ENCODE peak calls at places on chromosome 14, in ten cellular contexts. A is left lung, O is GM06990, Z is Panc1, E is ascending aorta, J is brain microvascular endothelial cell, P is cardiac muscle cell, Y is upper lobe of right lung, Q is fibroblast of lung, N is suprapubic skin. G is an unnamed sample. For H3K36me3, the result is how much of the 10 kb centered on the place peaks cover.

GRCh38 chr14:30297856-30298255 is 261.1 kb upstream of the G2E3 start:
- DNase-seq in O (no peak), N (no peak), Y (no peak), E (no peak), A (no peak), J (no peak), Z (no peak), Q (no peak), P (no peak), G (no peak)

GRCh38 chr14:31829256-31829923 is 247.7 kb upstream of the ARHGAP5 start:
- DNase-seq in Z (no peak), Q (peak), N (no peak), J (peak), O (no peak), Y (no peak), E (no peak), A (no peak), P (peak), G (no peak)

GRCh38 chr14:77623201-77623600 is 6.8 kb upstream of the SPTLC2 start:
- DNase-seq in Y (no peak), O (no peak), P (no peak), Q (no peak), A (no peak), Z (no peak), J (no peak), N (no peak), E (no peak), G (no peak)

GRCh38 chr14:102659797-102660196 is 67.3 kb downstream of the RCOR1 start:
- DNase-seq in O (no peak), J (peak), Z (no peak), A (no peak), P (peak), Y (no peak), N (no peak), E (no peak), Q (peak), G (peak)

GRCh38 chr14:77110286-77110685 is 12.2 kb downstream of the CIPC start:
- DNase-seq in P (no peak), O (no peak), N (no peak), A (no peak), Y (no peak), E (no peak), Z (no peak), J (no peak), Q (no peak), G (no peak)

GRCh38 chr14:52906141-52906601 is 44.7 kb downstream of the FERMT2 start:
- DNase-seq in Q (peak), A (no peak), Y (no peak), E (no peak), P (peak), J (peak), Z (peak), O (no peak), N (no peak), G (peak)

GRCh38 chr14:97771340-97772045 is 974.3 kb downstream of the VRK1 start:
- DNase-seq in O (no peak), E (no peak), Q (peak), Y (no peak), A (no peak), N (no peak), P (no peak), Z (no peak), J (no peak), G (no peak)

GRCh38 chr14:31968107-31968810 is 108.8 kb upstream of the ARHGAP5 start:
- DNase-seq in A (no peak), E (no peak), J (no peak), Y (no peak), Z (no peak), P (peak), N (no peak), O (no peak), Q (peak), G (no peak)

GRCh38 chr14:98952595-98953325 is 319.2 kb downstream of the BCL11B start:
- DNase-seq in Q (peak), A (no peak), E (no peak), J (peak), Z (peak), N (no peak), P (peak), O (no peak), Y (no peak), G (peak)

GRCh38 chr14:83894519-83894918 is 1635.4 kb upstream of the FLRT2 start:
- DNase-seq in Y (no peak), P (no peak), O (no peak), A (no peak), J (no peak), E (no peak), Z (no peak), N (no peak), Q (no peak), G (no peak)

GRCh38 chr14:48035836-48036235 is 360.4 kb upstream of the MDGA2 start:
- DNase-seq in P (no peak), N (no peak), Z (no peak), E (no peak), Q (no peak), J (no peak), A (peak), O (no peak), Y (peak), G (no peak)

GRCh38 chr14:105945891-105946290 is 419.5 kb downstream of the TMEM121 start:
- DNase-seq in J (no peak), N (peak), O (no peak), Q (no peak), E (no peak), Y (no peak), P (no peak), A (no peak), Z (no peak), G (no peak)

GRCh38 chr14:55847766-55848165 is 267.8 kb downstream of the KTN1 start:
- DNase-seq in O (no peak), A (no peak), N (no peak), P (peak), Z (no peak), Q (peak), Y (no peak), J (peak), E (no peak), G (no peak)

GRCh38 chr14:66311935-66312334 is 174.2 kb upstream of the CCDC196 start:
- DNase-seq in P (no peak), A (no peak), Z (no peak), E (no peak), Y (no peak), O (no peak), Q (no peak), J (no peak), N (no peak), G (no peak)

GRCh38 chr14:48429512-48429911 is 754.1 kb upstream of the MDGA2 start:
- DNase-seq in A (no peak), N (no peak), Y (no peak), O (no peak), Q (no peak), E (no peak), J (no peak), Z (no peak), P (no peak), G (no peak)

GRCh38 chr14:94665544-94665943 is 53.4 kb downstream of the SERPINA3 start:
- DNase-seq in E (no peak), Y (no peak), Q (no peak), Z (no peak), P (no peak), A (no peak), J (no peak), O (no peak), N (no peak), G (no peak)

GRCh38 chr14:94659953-94660946 is 48.1 kb downstream of the SERPINA3 start:
- DNase-seq in E (no peak), P (no peak), N (no peak), J (no peak), Z (no peak), Q (no peak), O (no peak), Y (no peak), A (no peak), G (no peak)

GRCh38 chr14:94663965-94664704 is 51.9 kb downstream of the SERPINA3 start:
- DNase-seq in N (no peak), P (peak), E (no peak), Q (no peak), Y (no peak), Z (no peak), J (no peak), O (no peak), A (no peak), G (no peak)

GRCh38 chr14:94670692-94671285 is 58.6 kb downstream of the SERPINA3 start:
- DNase-seq in N (no peak), E (no peak), Z (no peak), P (no peak), Y (no peak), Q (no peak), A (no peak), J (no peak), O (no peak), G (no peak)

DNA sequence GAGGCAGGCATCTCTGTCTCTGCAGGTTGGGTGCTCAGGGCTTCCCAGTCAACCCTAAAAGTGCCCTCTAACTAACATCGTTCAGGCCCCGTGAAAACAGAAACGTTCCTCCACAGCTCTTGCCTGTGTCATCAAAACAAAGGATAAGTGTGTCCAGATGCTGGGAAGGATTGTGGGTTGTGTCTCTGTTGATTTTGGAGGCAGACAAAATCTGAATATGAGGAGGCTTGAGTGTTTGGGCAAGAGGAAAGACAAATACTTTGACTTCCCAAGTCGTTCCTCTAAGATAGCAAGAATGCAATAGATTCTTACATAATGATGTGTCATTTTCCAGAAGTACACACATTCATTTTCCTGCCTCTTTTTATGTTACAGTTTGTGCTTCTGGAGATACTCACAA is 52.9 kb downstream of the SERPINA3 start:
- DNase-seq in Z (no peak), P (peak), J (peak), Y (no peak), A (no peak), Q (peak), E (no peak), N (no peak), O (no peak), G (no peak)
- H3K4me3 ChIP-seq in Z (no peak), P (no peak), J (no peak), Y (no peak), A (no peak), Q (no peak), E (no peak), N (no peak), O (no peak), G (no peak)

GRCh38 chr14:68232643-68233055 is 413.1 kb downstream of the RAD51B start:
- DNase-seq in N (peak), E (no peak), P (peak), J (peak), Y (no peak), Z (peak), O (peak), Q (peak), A (no peak), G (peak)

GRCh38 chr14:68230941-68231717 is 411.6 kb downstream of the RAD51B start:
- DNase-seq in P (peak), A (no peak), E (no peak), J (no peak), O (no peak), Z (no peak), N (no peak), Q (peak), Y (no peak), G (no peak)

GRCh38 chr14:68233385-68233784 is 413.8 kb downstream of the RAD51B start:
- DNase-seq in E (no peak), N (no peak), Z (no peak), Q (peak), Y (no peak), P (no peak), A (no peak), J (no peak), O (no peak), G (no peak)

GRCh38 chr14:68234101-68234905 is 414.7 kb downstream of the RAD51B start:
- DNase-seq in Q (no peak), Y (no peak), P (no peak), N (no peak), J (no peak), O (no peak), A (no peak), E (no peak), Z (no peak), G (no peak)

GRCh38 chr14:68231832-68232642 is 412.5 kb downstream of the RAD51B start:
- DNase-seq in Q (peak), N (no peak), J (no peak), Z (no peak), E (no peak), P (peak), A (no peak), O (no peak), Y (no peak), G (no peak)
- TF ChIP-seq CTCF in Q (no peak), N (no peak), J (no peak), Z (no peak), E (no peak), P (no peak), A (no peak), O (no peak), Y (no peak), G (no peak)

GRCh38 chr14:100364403-100364802 is 41.3 kb downstream of the SLC25A47 start:
- DNase-seq in O (no peak), N (no peak), Q (no peak), E (no peak), Z (no peak), Y (no peak), P (no peak), J (no peak), A (no peak), G (no peak)
- H3K36me3 ChIP-seq in O (under half), N (half or more), Q (under half), E (half or more), Z (under half), Y (half or more), P (under half), J (half or more), A (under half), G (under half)

GRCh38 chr14:61750708-61751474 is 11.3 kb upstream of the SNAPC1 start:
- DNase-seq in P (peak), Q (peak), A (peak), N (peak), Y (peak), E (peak), O (peak), Z (no peak), J (no peak), G (peak)

GRCh38 chr14:61749264-61749663 is 13.0 kb upstream of the SNAPC1 start:
- DNase-seq in Q (no peak), Y (no peak), E (no peak), J (no peak), P (peak), Z (no peak), O (no peak), N (no peak), A (no peak), G (no peak)

GRCh38 chr14:61751475-61751989 is 10.7 kb upstream of the SNAPC1 start:
- DNase-seq in A (no peak), Y (no peak), N (no peak), E (no peak), Q (no peak), P (peak), Z (no peak), J (no peak), O (no peak), G (no peak)

GRCh38 chr14:61747342-61747741 is 14.9 kb upstream of the SNAPC1 start:
- DNase-seq in N (no peak), O (no peak), J (no peak), A (no peak), Z (no peak), E (no peak), P (no peak), Q (no peak), Y (no peak), G (no peak)

DNA sequence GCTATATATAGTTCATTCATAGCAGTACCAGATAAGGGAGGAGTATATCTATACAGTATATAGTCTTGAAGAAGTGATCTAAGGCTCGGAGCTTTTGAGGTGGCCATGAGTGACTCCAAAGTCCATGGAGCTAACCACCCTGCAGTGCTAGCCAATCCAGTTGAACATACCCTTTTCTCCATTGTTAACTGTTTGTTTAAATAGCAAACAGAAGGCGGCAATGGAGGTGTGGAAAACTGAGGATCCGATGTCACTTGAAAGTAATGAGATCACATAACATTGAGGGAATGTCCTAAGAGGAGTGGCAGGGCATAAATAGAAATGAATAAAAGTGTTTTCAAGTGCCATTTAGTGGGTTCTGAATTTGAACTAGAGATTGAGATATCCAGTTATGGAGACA is 12.4 kb upstream of the SNAPC1 start:
- DNase-seq in Q (no peak), J (no peak), P (peak), Z (no peak), A (no peak), O (no peak), E (no peak), N (no peak), Y (no peak), G (no peak)
- H3K4me3 ChIP-seq in Q (peak), J (no peak), P (peak), Z (peak), A (no peak), O (peak), E (no peak), N (no peak), Y (no peak), G (peak)

GRCh38 chr14:59254911-59255545 is 66.6 kb downstream of the DAAM1 start:
- DNase-seq in A (no peak), O (no peak), Z (no peak), P (peak), Y (no peak), E (no peak), J (no peak), Q (peak), N (peak), G (no peak)
- TF ChIP-seq CTCF in A (no peak), O (no peak), Z (no peak), P (no peak), Y (no peak), E (no peak), J (no peak), Q (no peak), N (no peak), G (no peak)

GRCh38 chr14:27587103-27587502 is 989.3 kb upstream of the NOVA1 start:
- DNase-seq in P (no peak), A (no peak), Q (no peak), N (no peak), Y (no peak), Z (no peak), O (no peak), E (no peak), J (no peak), G (no peak)
- H3K36me3 ChIP-seq in P (under half), A (under half), Q (under half), N (under half), Y (under half), Z (under half), O (under half), E (under half), J (under half), G (under half)

DNA sequence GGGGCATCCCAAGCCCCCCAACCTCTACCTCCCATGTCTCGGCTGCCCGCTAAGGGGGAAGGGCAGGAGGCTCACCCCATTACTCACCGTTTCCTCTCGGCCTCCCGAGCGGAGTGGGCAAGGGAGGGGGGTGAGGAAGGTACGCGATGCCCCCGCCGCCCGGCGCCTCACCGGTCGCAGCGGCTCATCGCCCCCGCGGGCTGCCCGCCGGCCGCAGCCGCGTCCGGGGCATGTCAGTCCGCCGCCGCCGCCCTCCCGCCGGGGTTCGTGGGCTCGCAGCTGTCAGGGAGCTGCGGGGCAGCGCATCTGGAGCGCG is 501 bp downstream of the SLC8A3 start:
- DNase-seq in Y (no peak), P (peak), N (no peak), O (peak), E (no peak), Z (no peak), J (no peak), Q (peak), A (peak), G (no peak)
- H3K4me3 ChIP-seq in Y (peak), P (peak), N (peak), O (peak), E (peak), Z (no peak), J (peak), Q (no peak), A (peak), G (peak)

GRCh38 chr14:59199614-59200013 is 11.1 kb downstream of the DAAM1 start:
- DNase-seq in Q (no peak), A (no peak), P (no peak), E (no peak), N (no peak), J (no peak), Y (no peak), O (no peak), Z (no peak), G (no peak)

GRCh38 chr14:59199205-59199604 is 10.7 kb downstream of the DAAM1 start:
- DNase-seq in Z (no peak), A (no peak), P (no peak), Q (no peak), J (peak), N (no peak), O (no peak), Y (no peak), E (no peak), G (no peak)

GRCh38 chr14:59200214-59200613 is 11.7 kb downstream of the DAAM1 start:
- DNase-seq in Y (no peak), E (no peak), A (no peak), P (no peak), Z (no peak), J (no peak), O (no peak), N (no peak), Q (no peak), G (no peak)

GRCh38 chr14:59195898-59196297 is 7.4 kb downstream of the DAAM1 start:
- DNase-seq in P (no peak), Y (no peak), O (no peak), N (no peak), J (no peak), A (no peak), E (no peak), Z (no peak), Q (no peak), G (no peak)

DNA sequence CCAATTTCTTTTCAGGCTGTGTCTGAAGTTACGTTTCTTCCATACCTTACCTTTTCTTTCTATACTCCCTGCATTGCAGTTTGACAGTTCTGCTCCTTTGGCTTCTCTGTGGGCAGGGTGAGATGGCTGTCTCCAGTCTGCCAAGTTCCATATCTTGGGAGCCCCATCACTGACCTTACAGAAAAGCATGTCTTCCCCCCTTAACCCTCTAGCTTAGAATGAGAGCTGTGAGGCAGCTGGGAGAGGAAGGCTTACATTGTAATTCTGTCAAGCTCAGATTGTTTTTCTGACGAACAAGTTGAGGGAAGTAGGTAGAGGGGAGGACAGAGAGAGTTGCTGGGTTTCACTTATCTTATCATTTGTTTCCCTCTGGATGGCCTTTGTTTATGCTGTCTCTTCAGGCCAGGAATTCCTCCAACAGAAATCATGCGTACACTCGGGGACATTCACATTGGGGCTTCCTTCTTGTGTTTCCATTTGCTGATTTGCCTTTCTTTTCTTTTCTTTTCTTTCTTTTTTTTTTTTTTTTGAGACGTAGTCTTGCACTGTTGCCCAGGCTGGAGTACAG is 9.3 kb downstream of the DAAM1 start:
- DNase-seq in E (no peak), Q (no peak), P (peak), J (no peak), A (no peak), Y (no peak), O (no peak), Z (no peak), N (no peak), G (no peak)
- TF ChIP-seq CTCF in E (no peak), Q (no peak), P (no peak), J (no peak), A (no peak), Y (no peak), O (no peak), Z (no peak), N (no peak), G (no peak)

DNA sequence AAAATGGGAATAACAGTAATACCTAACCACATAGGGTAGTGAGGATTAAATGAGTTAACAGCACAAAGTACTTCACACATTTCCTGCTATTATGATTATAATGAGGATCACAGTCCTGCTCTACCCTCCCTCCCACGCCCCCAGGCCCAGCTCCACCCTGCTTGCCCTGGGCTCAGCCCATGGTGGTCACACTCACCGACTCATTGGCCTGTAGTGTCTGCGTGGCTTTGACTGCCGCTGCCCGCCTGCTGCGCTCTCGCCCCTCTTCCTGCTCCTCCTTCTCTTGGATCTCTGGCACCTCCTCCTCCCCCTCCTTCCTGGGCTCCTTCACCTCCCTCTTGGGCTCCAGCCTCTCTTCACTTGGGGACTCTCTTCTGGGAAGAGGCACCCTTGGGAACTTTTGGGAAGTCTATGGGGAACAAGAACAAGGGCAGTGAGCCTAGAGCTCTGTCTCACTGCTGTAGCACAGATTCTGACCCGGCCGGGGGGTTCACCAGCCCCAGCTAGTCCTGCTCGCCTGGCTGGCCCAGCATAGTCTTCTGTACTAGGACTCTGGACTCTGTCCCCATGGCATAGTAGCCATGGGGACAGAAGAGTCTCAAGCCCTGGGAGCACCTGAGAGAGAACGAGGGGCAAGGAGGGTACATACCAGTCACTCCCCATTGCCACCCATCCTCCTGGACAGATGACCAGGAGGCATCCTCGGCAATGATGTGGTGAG is 7.1 kb upstream of the PNMA1 start:
- DNase-seq in J (no peak), P (no peak), Q (no peak), A (no peak), N (no peak), O (no peak), E (no peak), Z (no peak), Y (no peak), G (no peak)
- H3K36me3 ChIP-seq in J (half or more), P (under half), Q (under half), A (under half), N (half or more), O (half or more), E (half or more), Z (under half), Y (half or more), G (under half)